ENCODE peak calls at places on chromosomes 1 and 21, in seven cellular contexts. I is ELR, N is SJSA1, T is HuH-7, M is HS-5, G is cardiac septum, P is gastrocnemius medialis. A is an unnamed sample.

GRCh38 chr1:150362721-150363425 is 1.1 kb upstream of the RPRD2 start:
- DNase-seq in I (peak; percentile 14), N (no peak), T (no peak), M (no peak), G (no peak), P (no peak), A (peak; percentile 83)

GRCh38 chr21:33403786-33404571 is 766 bp downstream of the IFNGR2 start:
- DNase-seq in I (peak; percentile 55), N (peak; percentile 65), T (no peak), M (no peak), G (peak; percentile 81), P (no peak), A (peak; percentile 63)

GRCh38 chr1:112981461-112982233 is 25.7 kb upstream of the SLC16A1 start:
- DNase-seq in I (no peak), N (no peak), T (no peak), M (no peak), G (no peak), P (no peak), A (no peak)

GRCh38 chr1:203930343-203930742 is 68.9 kb downstream of the SNRPE start:
- DNase-seq in I (no peak), N (no peak), T (no peak), M (no peak), G (no peak), P (no peak), A (no peak)

GRCh38 chr1:55981015-55981635 is 598.2 kb downstream of the PLPP3 start:
- DNase-seq in I (no peak), N (peak; percentile 6), T (no peak), M (no peak), G (no peak), P (no peak), A (no peak)

GRCh38 chr1:24586970-24587820 is 31.3 kb downstream of the NCMAP start:
- DNase-seq in I (peak; percentile 71), N (peak; percentile 38), T (peak; percentile 72), M (peak; percentile 18), G (no peak), P (no peak), A (peak; percentile 83)

GRCh38 chr1:6041432-6042062 is 4.1 kb upstream of the KCNAB2 start:
- DNase-seq in I (peak; percentile 38), N (no peak), T (peak; percentile 81), M (no peak), G (no peak), P (no peak), A (peak; percentile 48)

GRCh38 chr1:243742814-243743213 is 107.2 kb downstream of the AKT3 start:
- DNase-seq in I (peak; percentile 94), N (peak; percentile 40), T (no peak), M (peak; percentile 81), G (no peak), P (no peak), A (no peak)

GRCh38 chr21:44418108-44418875 is 37.0 kb upstream of the LRRC3 start:
- DNase-seq in I (no peak), N (no peak), T (no peak), M (no peak), G (peak; percentile 49), P (no peak), A (no peak)

GRCh38 chr1:12511128-12511484 is 106.9 kb downstream of the DHRS3 start:
- DNase-seq in I (no peak), N (no peak), T (no peak), M (no peak), G (no peak), P (no peak), A (no peak)

GRCh38 chr1:203669739-203670138 is 43.1 kb downstream of the ATP2B4 start:
- DNase-seq in I (peak; percentile 84), N (peak; percentile 62), T (peak; percentile 46), M (peak; percentile 28), G (no peak), P (no peak), A (peak; percentile 93)

GRCh38 chr1:61132176-61133047 is 50.1 kb downstream of the NFIA start:
- DNase-seq in I (no peak), N (no peak), T (no peak), M (no peak), G (no peak), P (no peak), A (no peak)

GRCh38 chr1:185376840-185377635 is 60.0 kb upstream of the IVNS1ABP start:
- DNase-seq in I (peak; percentile 87), N (peak; percentile 60), T (no peak), M (no peak), G (no peak), P (peak; percentile 5), A (no peak)

GRCh38 chr1:156862602-156863599 is 2.2 kb downstream of the NTRK1 start:
- DNase-seq in I (no peak), N (no peak), T (no peak), M (no peak), G (no peak), P (no peak), A (no peak)

GRCh38 chr1:1208713-1209433 is 2.5 kb upstream of the TNFRSF18 start:
- DNase-seq in I (no peak), N (no peak), T (no peak), M (no peak), G (no peak), P (no peak), A (peak; percentile 42)

GRCh38 chr1:32455958-32456357 is 8.9 kb upstream of the ZBTB8B start:
- DNase-seq in I (no peak), N (no peak), T (no peak), M (no peak), G (no peak), P (no peak), A (peak; percentile 57)

GRCh38 chr1:236064674-236065508 is at the start of gene NID1:
- DNase-seq in I (peak; percentile 84), N (peak; percentile 85), T (peak; percentile 92), M (peak; percentile 25), G (peak; percentile 93), P (peak; percentile 58), A (peak; percentile 85)

GRCh38 chr1:181119076-181119989 is 30.8 kb downstream of the IER5 start:
- DNase-seq in I (peak; percentile 73), N (peak; percentile 82), T (no peak), M (no peak), G (no peak), P (no peak), A (no peak)

GRCh38 chr1:161216945-161217712 is 2.0 kb downstream of the FCER1G start:
- DNase-seq in I (peak; percentile 90), N (no peak), T (no peak), M (peak; percentile 88), G (no peak), P (no peak), A (no peak)

GRCh38 chr1:96845464-96845863 is 123.9 kb downstream of the PTBP2 start:
- DNase-seq in I (peak; percentile 35), N (no peak), T (peak; percentile 50), M (no peak), G (no peak), P (no peak), A (peak; percentile 59)

GRCh38 chr1:40344597-40344996 is 27.5 kb upstream of the COL9A2 start:
- DNase-seq in I (peak; percentile 46), N (peak; percentile 7), T (peak; percentile 36), M (no peak), G (no peak), P (peak; percentile 20), A (no peak)

GRCh38 chr1:65197636-65198035 is 49.6 kb downstream of the AK4 start:
- DNase-seq in I (no peak), N (no peak), T (no peak), M (no peak), G (no peak), P (no peak), A (no peak)

GRCh38 chr1:83756984-83757717 is 241.8 kb downstream of the TTLL7 start:
- DNase-seq in I (no peak), N (no peak), T (no peak), M (no peak), G (no peak), P (no peak), A (no peak)

GRCh38 chr1:59543211-59543668 is 246.3 kb downstream of the FGGY start:
- DNase-seq in I (no peak), N (no peak), T (peak; percentile 34), M (no peak), G (no peak), P (no peak), A (no peak)

GRCh38 chr1:100449477-100449876 is 88.5 kb upstream of the GPR88 start:
- DNase-seq in I (no peak), N (no peak), T (no peak), M (no peak), G (no peak), P (no peak), A (peak; percentile 59)